ENCODE peak calls at places on chromosome 10, in five cellular contexts. G is NT2/D1, T is aorta, C is OCI-LY7, F is A549. Y is an unnamed sample.

GRCh38 chr10:71720304-71720672 is 710 bp upstream of the C10orf105 start:
- DNase-seq in T (no peak), C (no peak), F (no peak), G (no peak), Y (no peak)

GRCh38 chr10:79069325-79070090 is 742 bp downstream of the ZMIZ1 start:
- DNase-seq in F (peak; percentile 29), G (no peak), T (peak; percentile 81), C (peak; percentile 44), Y (no peak)

GRCh38 chr10:97031459-97031858 is 154.3 kb downstream of the SLIT1 start:
- DNase-seq in G (no peak), T (no peak), F (no peak), C (no peak), Y (no peak)

GRCh38 chr10:66788142-66788541 is 137.7 kb upstream of the LRRTM3 start:
- DNase-seq in T (no peak), C (no peak), F (no peak), G (no peak), Y (no peak)

GRCh38 chr10:133161486-133162051 is 1.6 kb downstream of the KNDC1 start:
- DNase-seq in F (no peak), T (no peak), C (no peak), G (no peak), Y (no peak)

GRCh38 chr10:9342865-9343450 is 1288.5 kb downstream of the GATA3 start:
- DNase-seq in F (peak; percentile 36), G (peak; percentile 15), C (peak; percentile 60), T (no peak), Y (peak; percentile 44)

GRCh38 chr10:34504534-34504933 is 310.6 kb downstream of the PARD3 start:
- DNase-seq in F (peak; percentile 74), T (no peak), G (no peak), C (no peak), Y (peak; percentile 86)

GRCh38 chr10:56346845-56347415 is 14.1 kb downstream of the ZWINT start:
- DNase-seq in C (no peak), F (no peak), G (no peak), T (no peak), Y (peak; percentile 77)

GRCh38 chr10:23826399-23826798 is 382.5 kb upstream of the KIAA1217 start:
- DNase-seq in F (peak; percentile 9), T (no peak), G (peak; percentile 16), C (no peak), Y (peak; percentile 49)

GRCh38 chr10:14971867-14972448 is 12.8 kb downstream of the MEIG1 start:
- DNase-seq in C (peak; percentile 65), T (no peak), F (peak; percentile 41), G (peak; percentile 6), Y (peak; percentile 24)

GRCh38 chr10:89283988-89284475 is 17.8 kb upstream of the IFIT2 start:
- DNase-seq in T (peak; percentile 76), G (no peak), C (no peak), F (peak; percentile 50), Y (peak; percentile 39)

GRCh38 chr10:75350791-75351190 is 50.8 kb downstream of the ZNF503 start:
- DNase-seq in F (peak; percentile 12), T (no peak), C (no peak), G (no peak), Y (peak; percentile 70)

GRCh38 chr10:91603931-91604331 is 28.9 kb downstream of the PPP1R3C start:
- DNase-seq in C (no peak), F (peak; percentile 54), T (no peak), G (no peak), Y (peak; percentile 70)

GRCh38 chr10:72133517-72133916 is 45.2 kb upstream of the SPOCK2 start:
- DNase-seq in T (no peak), F (no peak), C (no peak), G (no peak), Y (no peak)

GRCh38 chr10:95262763-95263518 is 27.9 kb downstream of the PDLIM1 start:
- DNase-seq in T (no peak), C (no peak), G (no peak), F (no peak), Y (no peak)

GRCh38 chr10:102868976-102869289 is 337 bp upstream of the AS3MT start:
- DNase-seq in C (no peak), G (no peak), F (no peak), T (no peak), Y (no peak)

GRCh38 chr10:9166770-9167169 is 1112.3 kb downstream of the GATA3 start:
- DNase-seq in F (no peak), T (no peak), C (no peak), G (no peak), Y (no peak)

GRCh38 chr10:127017406-127018297 is 112.4 kb downstream of the DOCK1 start:
- DNase-seq in G (no peak), F (peak; percentile 12), T (no peak), C (no peak), Y (no peak)

GRCh38 chr10:100828744-100829102 is 83.3 kb downstream of the PAX2 start:
- DNase-seq in F (no peak), T (no peak), C (peak; percentile 15), G (no peak), Y (no peak)

GRCh38 chr10:102397222-102398171 is 2.0 kb downstream of the NFKB2 start:
- DNase-seq in T (no peak), F (no peak), G (no peak), C (no peak), Y (no peak)

GRCh38 chr10:44704616-44705015 is 206.5 kb upstream of the TMEM72 start:
- DNase-seq in T (no peak), C (no peak), F (no peak), G (no peak), Y (no peak)

GRCh38 chr10:44702531-44702930 is 208.6 kb upstream of the TMEM72 start:
- DNase-seq in F (no peak), G (no peak), C (no peak), T (no peak), Y (peak; percentile 5)

GRCh38 chr10:44703241-44704155 is 207.6 kb upstream of the TMEM72 start:
- DNase-seq in F (no peak), G (no peak), C (no peak), T (no peak), Y (peak; percentile 51)

GRCh38 chr10:44706745-44707144 is 204.4 kb upstream of the TMEM72 start:
- DNase-seq in T (no peak), G (no peak), C (no peak), F (no peak), Y (peak; percentile 90)
- H3K4me3 ChIP-seq in T (no peak overlapping the region), G (no peak overlapping the region), C (no peak overlapping the region), F (no peak overlapping the region), Y (no peak overlapping the region)

DNA sequence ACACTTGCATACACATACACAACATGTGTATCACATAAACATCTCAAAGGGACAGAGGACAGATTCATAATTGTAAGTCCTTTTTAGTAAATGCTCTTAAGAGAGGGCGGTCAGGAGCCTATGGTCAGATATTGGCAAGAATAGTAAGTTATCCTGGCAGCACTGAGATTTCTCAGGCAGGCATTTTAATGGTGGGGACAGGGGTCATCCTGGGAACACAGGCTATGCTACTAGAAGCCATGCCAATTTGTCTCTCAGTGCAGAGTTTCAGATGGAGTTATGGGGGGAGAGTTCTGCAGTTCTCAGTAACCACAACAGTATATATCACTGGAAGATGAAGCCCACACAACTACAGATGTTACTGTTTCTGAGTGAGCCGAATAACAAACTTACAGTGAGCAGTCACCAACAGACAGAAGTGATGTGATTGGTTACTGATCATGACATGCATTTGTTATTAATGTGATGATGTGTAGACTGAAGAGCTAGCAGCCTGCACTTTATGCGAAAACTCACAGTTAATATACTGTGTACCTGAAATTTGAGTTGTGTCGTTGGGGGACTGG is 16.4 kb downstream of the ZNF487 start:
- DNase-seq in G (no peak), F (no peak), C (peak; percentile 60), T (no peak), Y (no peak)
- H3K4me3 ChIP-seq in G (no peak overlapping the region), F (no peak overlapping the region), C (peak overlapping the region; percentile 61), T (no peak overlapping the region), Y (no peak overlapping the region)

GRCh38 chr10:116296358-116296757 is 23.4 kb upstream of the GFRA1 start:
- DNase-seq in F (no peak), T (no peak), C (no peak), G (no peak), Y (no peak)
- H3K4me3 ChIP-seq in F (no peak overlapping the region), T (no peak overlapping the region), C (no peak overlapping the region), G (no peak overlapping the region), Y (no peak overlapping the region)

DNA sequence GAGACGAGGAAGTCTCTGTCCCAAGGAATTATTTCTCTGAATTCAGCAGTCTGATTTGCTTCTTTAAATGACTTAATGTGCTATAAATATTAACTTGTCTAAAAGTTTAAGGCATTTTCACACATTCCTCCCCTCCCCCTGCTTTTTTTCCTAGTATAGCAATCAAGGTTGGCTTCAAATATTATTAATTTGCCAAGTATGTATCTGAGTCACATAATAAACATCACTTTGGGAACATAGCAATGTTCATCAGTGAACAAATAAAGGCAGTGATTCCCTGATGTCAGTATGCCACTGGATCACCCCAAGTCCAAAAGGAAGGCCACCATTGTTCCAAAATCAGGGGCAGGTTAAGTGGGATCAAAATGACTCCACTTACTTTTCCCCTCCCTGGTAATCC is 40.5 kb downstream of the PDE6C start:
- DNase-seq in C (no peak), F (no peak), G (no peak), T (no peak), Y (peak; percentile 88)
- H3K4me3 ChIP-seq in C (no peak overlapping the region), F (no peak overlapping the region), G (no peak overlapping the region), T (no peak overlapping the region), Y (no peak overlapping the region)

Y was measured in bronchial epithelial cell.